ENCODE peak calls at places on chromosomes 7 and 10, in ten cellular contexts. One of them, this sample, is unnamed.

GRCh38 chr10:69087600-69088470 is at the start of gene SRGN:
- DNase-seq in fibroblast of gingiva: peak
- DNase-seq in Caki2: peak
- DNase-seq in activated B cell treated with CpG ODN at 0.5 μM for 24 hours: peak
- DNase-seq in GM13977: peak
- DNase-seq in psoas muscle: peak
- DNase-seq in transverse colon: peak
- DNase-seq in sciatic nerve: peak
- DNase-seq in suprapubic skin: peak
- DNase-seq in uterus: peak
- DNase-seq in this sample: peak

GRCh38 chr10:31157125-31157983 is 125.7 kb upstream of the ZNF438 start:
- DNase-seq in activated B cell treated with CpG ODN at 0.5 μM for 24 hours: no peak
- DNase-seq in transverse colon: peak
- DNase-seq in psoas muscle: peak
- DNase-seq in Caki2: peak
- DNase-seq in fibroblast of gingiva: peak
- DNase-seq in suprapubic skin: no peak
- DNase-seq in sciatic nerve: peak
- DNase-seq in GM13977: no peak
- DNase-seq in uterus: peak
- DNase-seq in this sample: peak

GRCh38 chr7:92794386-92794785 is 42.0 kb downstream of the CDK6 start:
- DNase-seq in sciatic nerve: no peak
- DNase-seq in GM13977: no peak
- DNase-seq in Caki2: no peak
- DNase-seq in suprapubic skin: no peak
- DNase-seq in uterus: no peak
- DNase-seq in fibroblast of gingiva: no peak
- DNase-seq in psoas muscle: no peak
- DNase-seq in activated B cell treated with CpG ODN at 0.5 μM for 24 hours: no peak
- DNase-seq in transverse colon: no peak
- DNase-seq in this sample: no peak

GRCh38 chr7:132489776-132490237 is 86.5 kb downstream of the PLXNA4 start:
- DNase-seq in psoas muscle: no peak
- DNase-seq in transverse colon: no peak
- DNase-seq in uterus: no peak
- DNase-seq in suprapubic skin: no peak
- DNase-seq in sciatic nerve: no peak
- DNase-seq in fibroblast of gingiva: no peak
- DNase-seq in Caki2: no peak
- DNase-seq in GM13977: no peak
- DNase-seq in activated B cell treated with CpG ODN at 0.5 μM for 24 hours: no peak
- DNase-seq in this sample: no peak

GRCh38 chr7:104650991-104651680 is 322.7 kb downstream of the LHFPL3 start:
- DNase-seq in psoas muscle: no peak
- DNase-seq in sciatic nerve: no peak
- DNase-seq in Caki2: no peak
- DNase-seq in fibroblast of gingiva: no peak
- DNase-seq in uterus: no peak
- DNase-seq in transverse colon: peak
- DNase-seq in suprapubic skin: no peak
- DNase-seq in activated B cell treated with CpG ODN at 0.5 μM for 24 hours: no peak
- DNase-seq in GM13977: no peak
- DNase-seq in this sample: no peak

GRCh38 chr7:86201767-86202166 is 441.9 kb upstream of the GRM3 start:
- DNase-seq in Caki2: no peak
- DNase-seq in suprapubic skin: no peak
- DNase-seq in transverse colon: no peak
- DNase-seq in uterus: no peak
- DNase-seq in sciatic nerve: no peak
- DNase-seq in psoas muscle: no peak
- DNase-seq in GM13977: no peak
- DNase-seq in activated B cell treated with CpG ODN at 0.5 μM for 24 hours: no peak
- DNase-seq in fibroblast of gingiva: no peak
- DNase-seq in this sample: no peak

GRCh38 chr7:37153376-37153775 is 295.3 kb downstream of the ELMO1 start:
- DNase-seq in activated B cell treated with CpG ODN at 0.5 μM for 24 hours: no peak
- DNase-seq in uterus: no peak
- DNase-seq in sciatic nerve: no peak
- DNase-seq in transverse colon: no peak
- DNase-seq in Caki2: no peak
- DNase-seq in suprapubic skin: no peak
- DNase-seq in GM13977: no peak
- DNase-seq in psoas muscle: no peak
- DNase-seq in fibroblast of gingiva: no peak
- DNase-seq in this sample: no peak

GRCh38 chr7:961546-962400 is 7.3 kb upstream of the ADAP1 start:
- DNase-seq in psoas muscle: no peak
- DNase-seq in uterus: no peak
- DNase-seq in Caki2: no peak
- DNase-seq in suprapubic skin: no peak
- DNase-seq in sciatic nerve: no peak
- DNase-seq in transverse colon: peak
- DNase-seq in fibroblast of gingiva: no peak
- DNase-seq in activated B cell treated with CpG ODN at 0.5 μM for 24 hours: no peak
- DNase-seq in GM13977: no peak
- DNase-seq in this sample: peak

GRCh38 chr10:120988751-120989150 is 137.6 kb downstream of the WDR11 start:
- DNase-seq in sciatic nerve: no peak
- DNase-seq in activated B cell treated with CpG ODN at 0.5 μM for 24 hours: no peak
- DNase-seq in GM13977: no peak
- DNase-seq in transverse colon: no peak
- DNase-seq in fibroblast of gingiva: no peak
- DNase-seq in Caki2: no peak
- DNase-seq in suprapubic skin: no peak
- DNase-seq in uterus: no peak
- DNase-seq in psoas muscle: no peak
- DNase-seq in this sample: no peak

GRCh38 chr7:122135275-122135674 is 8.8 kb downstream of the AASS start:
- DNase-seq in transverse colon: no peak
- DNase-seq in psoas muscle: no peak
- DNase-seq in Caki2: no peak
- DNase-seq in activated B cell treated with CpG ODN at 0.5 μM for 24 hours: no peak
- DNase-seq in fibroblast of gingiva: no peak
- DNase-seq in sciatic nerve: no peak
- DNase-seq in uterus: no peak
- DNase-seq in GM13977: no peak
- DNase-seq in suprapubic skin: no peak
- DNase-seq in this sample: no peak

GRCh38 chr7:128211626-128212025 is 29.5 kb upstream of the LEP start:
- DNase-seq in uterus: no peak
- DNase-seq in suprapubic skin: no peak
- DNase-seq in sciatic nerve: no peak
- DNase-seq in fibroblast of gingiva: no peak
- DNase-seq in psoas muscle: no peak
- DNase-seq in GM13977: no peak
- DNase-seq in activated B cell treated with CpG ODN at 0.5 μM for 24 hours: no peak
- DNase-seq in Caki2: no peak
- DNase-seq in transverse colon: no peak
- DNase-seq in this sample: no peak

GRCh38 chr10:17814981-17815380 is 5.8 kb downstream of the MRC1 start:
- DNase-seq in GM13977: no peak
- DNase-seq in uterus: no peak
- DNase-seq in fibroblast of gingiva: no peak
- DNase-seq in Caki2: no peak
- DNase-seq in activated B cell treated with CpG ODN at 0.5 μM for 24 hours: no peak
- DNase-seq in sciatic nerve: no peak
- DNase-seq in psoas muscle: no peak
- DNase-seq in transverse colon: no peak
- DNase-seq in suprapubic skin: no peak
- DNase-seq in this sample: no peak

GRCh38 chr10:117991701-117992100 is 55.0 kb downstream of the RAB11FIP2 start:
- DNase-seq in Caki2: no peak
- DNase-seq in fibroblast of gingiva: no peak
- DNase-seq in activated B cell treated with CpG ODN at 0.5 μM for 24 hours: no peak
- DNase-seq in psoas muscle: no peak
- DNase-seq in suprapubic skin: no peak
- DNase-seq in transverse colon: no peak
- DNase-seq in GM13977: no peak
- DNase-seq in uterus: no peak
- DNase-seq in sciatic nerve: no peak
- DNase-seq in this sample: no peak

GRCh38 chr7:144391823-144392255 is 11.7 kb downstream of the NOBOX start:
- DNase-seq in transverse colon: no peak
- DNase-seq in psoas muscle: no peak
- DNase-seq in suprapubic skin: no peak
- DNase-seq in sciatic nerve: no peak
- DNase-seq in Caki2: peak
- DNase-seq in activated B cell treated with CpG ODN at 0.5 μM for 24 hours: no peak
- DNase-seq in uterus: peak
- DNase-seq in fibroblast of gingiva: peak
- DNase-seq in GM13977: peak
- DNase-seq in this sample: no peak

GRCh38 chr7:28407643-28408042 is 4.7 kb upstream of the CREB5 start:
- DNase-seq in fibroblast of gingiva: peak
- DNase-seq in transverse colon: peak
- DNase-seq in Caki2: peak
- DNase-seq in suprapubic skin: no peak
- DNase-seq in uterus: peak
- DNase-seq in psoas muscle: no peak
- DNase-seq in sciatic nerve: no peak
- DNase-seq in GM13977: no peak
- DNase-seq in activated B cell treated with CpG ODN at 0.5 μM for 24 hours: no peak
- DNase-seq in this sample: no peak

GRCh38 chr7:18693826-18694225 is 198.3 kb downstream of the HDAC9 start:
- DNase-seq in activated B cell treated with CpG ODN at 0.5 μM for 24 hours: no peak
- DNase-seq in fibroblast of gingiva: no peak
- DNase-seq in suprapubic skin: no peak
- DNase-seq in uterus: no peak
- DNase-seq in sciatic nerve: no peak
- DNase-seq in transverse colon: no peak
- DNase-seq in GM13977: no peak
- DNase-seq in psoas muscle: no peak
- DNase-seq in Caki2: no peak
- DNase-seq in this sample: no peak

GRCh38 chr7:45349102-45349501 is 191.5 kb downstream of the RAMP3 start:
- DNase-seq in psoas muscle: no peak
- DNase-seq in Caki2: no peak
- DNase-seq in uterus: no peak
- DNase-seq in suprapubic skin: no peak
- DNase-seq in activated B cell treated with CpG ODN at 0.5 μM for 24 hours: no peak
- DNase-seq in GM13977: no peak
- DNase-seq in fibroblast of gingiva: no peak
- DNase-seq in transverse colon: no peak
- DNase-seq in sciatic nerve: no peak
- DNase-seq in this sample: no peak

GRCh38 chr7:17963281-17963680 is 23.0 kb upstream of the SNX13 start:
- DNase-seq in suprapubic skin: no peak
- DNase-seq in uterus: no peak
- DNase-seq in sciatic nerve: no peak
- DNase-seq in psoas muscle: no peak
- DNase-seq in activated B cell treated with CpG ODN at 0.5 μM for 24 hours: no peak
- DNase-seq in fibroblast of gingiva: peak
- DNase-seq in Caki2: no peak
- DNase-seq in transverse colon: no peak
- DNase-seq in GM13977: no peak
- DNase-seq in this sample: no peak

GRCh38 chr7:158015403-158016116 is 572.1 kb downstream of the PTPRN2 start:
- DNase-seq in suprapubic skin: peak
- DNase-seq in transverse colon: no peak
- DNase-seq in sciatic nerve: peak
- DNase-seq in uterus: no peak
- DNase-seq in activated B cell treated with CpG ODN at 0.5 μM for 24 hours: no peak
- DNase-seq in psoas muscle: no peak
- DNase-seq in fibroblast of gingiva: no peak
- DNase-seq in GM13977: no peak
- DNase-seq in Caki2: no peak
- DNase-seq in this sample: no peak

GRCh38 chr10:73131913-73132686 is 21.8 kb downstream of the NUDT13 start:
- DNase-seq in sciatic nerve: no peak
- DNase-seq in fibroblast of gingiva: no peak
- DNase-seq in suprapubic skin: no peak
- DNase-seq in Caki2: no peak
- DNase-seq in activated B cell treated with CpG ODN at 0.5 μM for 24 hours: no peak
- DNase-seq in GM13977: no peak
- DNase-seq in transverse colon: no peak
- DNase-seq in psoas muscle: no peak
- DNase-seq in uterus: no peak
- DNase-seq in this sample: no peak

GRCh38 chr7:151886783-151887182 is 9.9 kb upstream of the PRKAG2 start:
- DNase-seq in Caki2: no peak
- DNase-seq in transverse colon: no peak
- DNase-seq in suprapubic skin: peak
- DNase-seq in sciatic nerve: no peak
- DNase-seq in uterus: no peak
- DNase-seq in psoas muscle: no peak
- DNase-seq in activated B cell treated with CpG ODN at 0.5 μM for 24 hours: no peak
- DNase-seq in fibroblast of gingiva: no peak
- DNase-seq in GM13977: no peak
- DNase-seq in this sample: no peak

GRCh38 chr7:78368781-78369180 is 570.2 kb downstream of the PHTF2 start:
- DNase-seq in psoas muscle: no peak
- DNase-seq in uterus: no peak
- DNase-seq in sciatic nerve: no peak
- DNase-seq in fibroblast of gingiva: no peak
- DNase-seq in suprapubic skin: no peak
- DNase-seq in transverse colon: no peak
- DNase-seq in Caki2: no peak
- DNase-seq in GM13977: no peak
- DNase-seq in activated B cell treated with CpG ODN at 0.5 μM for 24 hours: no peak
- DNase-seq in this sample: no peak

GRCh38 chr10:85111271-85111670 is 782.9 kb downstream of the CCSER2 start:
- DNase-seq in Caki2: no peak
- DNase-seq in suprapubic skin: no peak
- DNase-seq in transverse colon: no peak
- DNase-seq in fibroblast of gingiva: no peak
- DNase-seq in activated B cell treated with CpG ODN at 0.5 μM for 24 hours: no peak
- DNase-seq in sciatic nerve: no peak
- DNase-seq in GM13977: no peak
- DNase-seq in psoas muscle: no peak
- DNase-seq in uterus: no peak
- DNase-seq in this sample: no peak

GRCh38 chr10:52890281-52890680 is 117.7 kb upstream of the MBL2 start:
- DNase-seq in uterus: no peak
- DNase-seq in psoas muscle: no peak
- DNase-seq in Caki2: no peak
- DNase-seq in sciatic nerve: no peak
- DNase-seq in transverse colon: no peak
- DNase-seq in GM13977: no peak
- DNase-seq in suprapubic skin: no peak
- DNase-seq in activated B cell treated with CpG ODN at 0.5 μM for 24 hours: no peak
- DNase-seq in fibroblast of gingiva: no peak
- DNase-seq in this sample: no peak

GRCh38 chr10:44980309-44981171 is 1.9 kb upstream of the DEPP1 start:
- DNase-seq in suprapubic skin: peak
- DNase-seq in uterus: no peak
- DNase-seq in Caki2: no peak
- DNase-seq in GM13977: no peak
- DNase-seq in fibroblast of gingiva: no peak
- DNase-seq in psoas muscle: no peak
- DNase-seq in activated B cell treated with CpG ODN at 0.5 μM for 24 hours: no peak
- DNase-seq in sciatic nerve: peak
- DNase-seq in transverse colon: no peak
- DNase-seq in this sample: no peak

GRCh38 chr7:132739271-132739955 is 163.1 kb upstream of the PLXNA4 start:
- DNase-seq in GM13977: no peak
- DNase-seq in transverse colon: no peak
- DNase-seq in activated B cell treated with CpG ODN at 0.5 μM for 24 hours: no peak
- DNase-seq in uterus: no peak
- DNase-seq in psoas muscle: peak
- DNase-seq in Caki2: peak
- DNase-seq in sciatic nerve: no peak
- DNase-seq in fibroblast of gingiva: peak
- DNase-seq in suprapubic skin: no peak
- DNase-seq in this sample: no peak

GRCh38 chr7:636396-636795 is 90.1 kb upstream of the DNAAF5 start:
- DNase-seq in fibroblast of gingiva: no peak
- DNase-seq in psoas muscle: no peak
- DNase-seq in suprapubic skin: no peak
- DNase-seq in GM13977: peak
- DNase-seq in sciatic nerve: no peak
- DNase-seq in Caki2: peak
- DNase-seq in uterus: no peak
- DNase-seq in activated B cell treated with CpG ODN at 0.5 μM for 24 hours: no peak
- DNase-seq in transverse colon: no peak
- DNase-seq in this sample: no peak

GRCh38 chr7:123741940-123742339 is 6.9 kb downstream of the WASL start:
- DNase-seq in Caki2: no peak
- DNase-seq in sciatic nerve: no peak
- DNase-seq in GM13977: no peak
- DNase-seq in uterus: no peak
- DNase-seq in activated B cell treated with CpG ODN at 0.5 μM for 24 hours: no peak
- DNase-seq in transverse colon: no peak
- DNase-seq in psoas muscle: no peak
- DNase-seq in fibroblast of gingiva: no peak
- DNase-seq in suprapubic skin: no peak
- DNase-seq in this sample: no peak